ENCODE peak calls at places on chromosomes 11 and 22, in ten cellular contexts. O is NCI-H1105 treated with DMSO at 0.1 percent for 48 hours; M is neural progenitor cell; T is stimulated activated naive CD8-positive, alpha-beta T cell treated with anti-CD3 and anti-CD28 coated beads, Interleukin-15, amount 100 ng/mL, for 72 hours; Y is neural crest cell; Q is hypothalamus; D is cardiac fibroblast; L is activated CD8-positive, alpha-beta memory T cell treated with anti-CD3 and anti-CD28 coated beads, Interleukin-2, amount 50 U/mL, for 4 hours; P is H9; R is AG08395. E is an unnamed sample.

GRCh38 chr11:47347134-47347533 is 5.4 kb downstream of the MYBPC3 start:
- DNase-seq in O (no peak), L (no peak), Q (no peak), D (no peak), M (no peak), Y (no peak), T (no peak), R (no peak), P (no peak), E (no peak)

GRCh38 chr11:36149538-36150242 is 139.5 kb downstream of the COMMD9 start:
- DNase-seq in M (peak; percentile 42), D (peak; percentile 97), O (no peak), R (peak; percentile 98), L (no peak), T (peak; percentile 21), Q (no peak), Y (no peak), P (peak; percentile 82), E (peak; percentile 94)

GRCh38 chr22:40631925-40632324 is 4.6 kb downstream of the MRTFA start:
- DNase-seq in P (no peak), R (no peak), T (no peak), L (no peak), D (no peak), M (peak; percentile 50), O (no peak), Y (no peak), Q (no peak), E (no peak)

GRCh38 chr11:8018742-8019631 is 31.9 kb downstream of the EIF3F start:
- DNase-seq in P (peak; percentile 87), M (peak; percentile 90), L (peak; percentile 64), Y (peak; percentile 53), Q (peak; percentile 62), O (peak; percentile 76), R (peak; percentile 79), D (peak; percentile 80), T (peak; percentile 40), E (no peak)

GRCh38 chr11:7186190-7186589 is 65.5 kb upstream of the SYT9 start:
- DNase-seq in Y (no peak), T (no peak), Q (no peak), L (no peak), O (no peak), P (no peak), M (no peak), D (no peak), R (no peak), E (no peak)

GRCh38 chr11:104028476-104028875 is 8.0 kb upstream of the DDI1 start:
- DNase-seq in P (no peak), D (peak; percentile 76), L (no peak), R (no peak), M (no peak), T (no peak), Q (no peak), O (no peak), Y (no peak), E (no peak)

GRCh38 chr11:76316726-76317125 is 64.2 kb downstream of the THAP12 start:
- DNase-seq in Q (no peak), P (no peak), R (no peak), Y (no peak), L (no peak), M (no peak), O (no peak), T (no peak), D (no peak), E (no peak)

GRCh38 chr11:117520201-117520600 is 192.5 kb downstream of the CEP164 start:
- DNase-seq in D (peak; percentile 9), O (no peak), L (no peak), M (no peak), Q (no peak), T (no peak), R (no peak), Y (no peak), P (no peak), E (no peak)

GRCh38 chr22:45627489-45628233 is 44.0 kb upstream of the ATXN10 start:
- DNase-seq in T (no peak), L (no peak), D (no peak), P (no peak), Y (no peak), Q (no peak), O (no peak), M (no peak), R (no peak), E (no peak)

E was measured in smooth muscle cell of the brain vasculature.